ENCODE peak calls at places on chromosome 1, in four cellular contexts. One of them, this sample, is unnamed.
A peak's percentile ranks its signal among the peaks of the same experiment; 100 is the strongest.

GRCh38 chr1:17636612-17637011 is 97.1 kb downstream of the ARHGEF10L start:
- DNase-seq in stimulated activated CD4-positive, alpha-beta T cell treated with anti-CD3 and anti-CD28 coated beads, Interleukin-4, amount 100 ng/mL, for 24 hours: no peak
- DNase-seq in AML-193: no peak
- DNase-seq in RCC 7860: peak; percentile 29
- DNase-seq in this sample: no peak

GRCh38 chr1:48206371-48206770 is 16.1 kb upstream of the SLC5A9 start:
- DNase-seq in stimulated activated CD4-positive, alpha-beta T cell treated with anti-CD3 and anti-CD28 coated beads, Interleukin-4, amount 100 ng/mL, for 24 hours: no peak
- DNase-seq in AML-193: no peak
- DNase-seq in RCC 7860: no peak
- DNase-seq in this sample: no peak

GRCh38 chr1:197919523-197920301 is 2.5 kb downstream of the LHX9 start:
- DNase-seq in stimulated activated CD4-positive, alpha-beta T cell treated with anti-CD3 and anti-CD28 coated beads, Interleukin-4, amount 100 ng/mL, for 24 hours: no peak
- DNase-seq in AML-193: no peak
- DNase-seq in RCC 7860: no peak
- DNase-seq in this sample: no peak

GRCh38 chr1:68093737-68094136 is 43.3 kb upstream of the DIRAS3 start:
- DNase-seq in stimulated activated CD4-positive, alpha-beta T cell treated with anti-CD3 and anti-CD28 coated beads, Interleukin-4, amount 100 ng/mL, for 24 hours: no peak
- DNase-seq in AML-193: no peak
- DNase-seq in RCC 7860: no peak
- DNase-seq in this sample: no peak

GRCh38 chr1:47440849-47441170 is 3.0 kb downstream of the FOXD2 start:
- DNase-seq in stimulated activated CD4-positive, alpha-beta T cell treated with anti-CD3 and anti-CD28 coated beads, Interleukin-4, amount 100 ng/mL, for 24 hours: no peak
- DNase-seq in AML-193: no peak
- DNase-seq in RCC 7860: no peak
- DNase-seq in this sample: no peak

GRCh38 chr1:206451146-206451545 is 19.1 kb upstream of the IKBKE start:
- DNase-seq in stimulated activated CD4-positive, alpha-beta T cell treated with anti-CD3 and anti-CD28 coated beads, Interleukin-4, amount 100 ng/mL, for 24 hours: no peak
- DNase-seq in AML-193: no peak
- DNase-seq in RCC 7860: no peak
- DNase-seq in this sample: no peak

GRCh38 chr1:200038987-200039848 is 11.7 kb downstream of the NR5A2 start:
- DNase-seq in stimulated activated CD4-positive, alpha-beta T cell treated with anti-CD3 and anti-CD28 coated beads, Interleukin-4, amount 100 ng/mL, for 24 hours: no peak
- DNase-seq in AML-193: peak; percentile 13
- DNase-seq in RCC 7860: no peak
- DNase-seq in this sample: no peak

GRCh38 chr1:212386029-212386428 is 28.7 kb downstream of the PACC1 start:
- DNase-seq in stimulated activated CD4-positive, alpha-beta T cell treated with anti-CD3 and anti-CD28 coated beads, Interleukin-4, amount 100 ng/mL, for 24 hours: no peak
- DNase-seq in AML-193: no peak
- DNase-seq in RCC 7860: no peak
- DNase-seq in this sample: no peak

GRCh38 chr1:46532498-46533178 is 18.8 kb downstream of the KNCN start:
- DNase-seq in stimulated activated CD4-positive, alpha-beta T cell treated with anti-CD3 and anti-CD28 coated beads, Interleukin-4, amount 100 ng/mL, for 24 hours: peak; percentile 72
- DNase-seq in AML-193: peak; percentile 28
- DNase-seq in RCC 7860: no peak
- DNase-seq in this sample: peak; percentile 58

GRCh38 chr1:22074803-22075202 is 22.3 kb downstream of the CDC42 start:
- DNase-seq in stimulated activated CD4-positive, alpha-beta T cell treated with anti-CD3 and anti-CD28 coated beads, Interleukin-4, amount 100 ng/mL, for 24 hours: no peak
- DNase-seq in AML-193: peak; percentile 15
- DNase-seq in RCC 7860: no peak
- DNase-seq in this sample: no peak

GRCh38 chr1:39596163-39596562 is 19.6 kb upstream of the PABPC4 start:
- DNase-seq in stimulated activated CD4-positive, alpha-beta T cell treated with anti-CD3 and anti-CD28 coated beads, Interleukin-4, amount 100 ng/mL, for 24 hours: no peak
- DNase-seq in AML-193: no peak
- DNase-seq in RCC 7860: no peak
- DNase-seq in this sample: no peak

GRCh38 chr1:241413386-241413785 is 56.4 kb upstream of the RGS7 start:
- DNase-seq in stimulated activated CD4-positive, alpha-beta T cell treated with anti-CD3 and anti-CD28 coated beads, Interleukin-4, amount 100 ng/mL, for 24 hours: no peak
- DNase-seq in AML-193: no peak
- DNase-seq in RCC 7860: peak; percentile 76
- DNase-seq in this sample: no peak

GRCh38 chr1:33163621-33164071 is 18.2 kb downstream of the TRIM62 start:
- DNase-seq in stimulated activated CD4-positive, alpha-beta T cell treated with anti-CD3 and anti-CD28 coated beads, Interleukin-4, amount 100 ng/mL, for 24 hours: no peak
- DNase-seq in AML-193: no peak
- DNase-seq in RCC 7860: no peak
- DNase-seq in this sample: no peak

GRCh38 chr1:56072310-56072709 is 507.1 kb downstream of the PLPP3 start:
- DNase-seq in stimulated activated CD4-positive, alpha-beta T cell treated with anti-CD3 and anti-CD28 coated beads, Interleukin-4, amount 100 ng/mL, for 24 hours: no peak
- DNase-seq in AML-193: no peak
- DNase-seq in RCC 7860: no peak
- DNase-seq in this sample: no peak

GRCh38 chr1:19863804-19864203 is 18.4 kb upstream of the OTUD3 start:
- DNase-seq in stimulated activated CD4-positive, alpha-beta T cell treated with anti-CD3 and anti-CD28 coated beads, Interleukin-4, amount 100 ng/mL, for 24 hours: no peak
- DNase-seq in AML-193: no peak
- DNase-seq in RCC 7860: no peak
- DNase-seq in this sample: no peak

GRCh38 chr1:209641216-209642181 is 10.7 kb downstream of the LAMB3 start:
- DNase-seq in stimulated activated CD4-positive, alpha-beta T cell treated with anti-CD3 and anti-CD28 coated beads, Interleukin-4, amount 100 ng/mL, for 24 hours: no peak
- DNase-seq in AML-193: no peak
- DNase-seq in RCC 7860: no peak
- DNase-seq in this sample: no peak

GRCh38 chr1:82565146-82565545 is 764.4 kb downstream of the ADGRL2 start:
- DNase-seq in stimulated activated CD4-positive, alpha-beta T cell treated with anti-CD3 and anti-CD28 coated beads, Interleukin-4, amount 100 ng/mL, for 24 hours: no peak
- DNase-seq in AML-193: no peak
- DNase-seq in RCC 7860: peak; percentile 72
- DNase-seq in this sample: no peak

GRCh38 chr1:232962761-232963357 is 12.4 kb downstream of the NTPCR start:
- DNase-seq in stimulated activated CD4-positive, alpha-beta T cell treated with anti-CD3 and anti-CD28 coated beads, Interleukin-4, amount 100 ng/mL, for 24 hours: no peak
- DNase-seq in AML-193: no peak
- DNase-seq in RCC 7860: no peak
- DNase-seq in this sample: no peak